ENCODE peak calls at places on chromosomes 4 and X, in nine cellular contexts. V is suprapubic skin, C is tibial artery, H is ovary, D is Peyer's patch, B is uterus, Q is sigmoid colon, U is lower lobe of right lung, N is endodermal cell. G is an unnamed sample.

GRCh38 chrX:94065091-94065490 is 391.1 kb downstream of the FAM133A start:
- DNase-seq in V (no peak), C (no peak), H (no peak), D (no peak), B (no peak), Q (no peak), U (no peak), N (no peak), G (no peak)

GRCh38 chrX:43813898-43814297 is 68.4 kb downstream of the MAOB start:
- DNase-seq in V (no peak), C (no peak), H (no peak), D (no peak), B (no peak), Q (no peak), U (no peak), N (peak; percentile 75), G (no peak)

GRCh38 chrX:12496343-12496742 is 294.9 kb upstream of the PRPS2 start:
- DNase-seq in V (no peak), C (no peak), H (no peak), D (no peak), B (no peak), Q (no peak), U (no peak), N (no peak), G (no peak)

GRCh38 chrX:35076061-35076460 is 133.5 kb downstream of the FAM47B start:
- DNase-seq in V (no peak), C (no peak), H (no peak), D (no peak), B (no peak), Q (no peak), U (no peak), N (peak; percentile 49), G (no peak)

GRCh38 chr4:107213410-107213809 is 177.3 kb upstream of the DKK2 start:
- DNase-seq in V (no peak), C (no peak), H (no peak), D (no peak), B (no peak), Q (no peak), U (no peak), N (no peak), G (no peak)

GRCh38 chrX:15475021-15475420 is 18.1 kb downstream of the PIR start:
- DNase-seq in V (no peak), C (no peak), H (no peak), D (no peak), B (no peak), Q (no peak), U (no peak), N (no peak), G (no peak)

GRCh38 chr4:40749717-40750460 is at the start of gene NSUN7:
- DNase-seq in V (no peak), C (no peak), H (peak; percentile 64), D (peak; percentile 79), B (peak; percentile 21), Q (peak; percentile 75), U (peak; percentile 89), N (peak; percentile 97), G (peak; percentile 91)

GRCh38 chr4:80365928-80366327 is 30.4 kb downstream of the CFAP299 start:
- DNase-seq in V (no peak), C (no peak), H (no peak), D (peak; percentile 83), B (no peak), Q (peak; percentile 76), U (peak; percentile 52), N (peak; percentile 84), G (peak; percentile 54)

GRCh38 chr4:142360657-142361056 is 485.4 kb downstream of the INPP4B start:
- DNase-seq in V (no peak), C (no peak), H (no peak), D (no peak), B (no peak), Q (no peak), U (no peak), N (no peak), G (no peak)

GRCh38 chr4:64533637-64534036 is 124.4 kb upstream of the TECRL start:
- DNase-seq in V (no peak), C (no peak), H (no peak), D (no peak), B (no peak), Q (no peak), U (no peak), N (no peak), G (no peak)

GRCh38 chrX:22389544-22390243 is 117.0 kb downstream of the CBLL2 start:
- DNase-seq in V (no peak), C (no peak), H (no peak), D (no peak), B (peak; percentile 34), Q (no peak), U (no peak), N (no peak), G (no peak)

GRCh38 chrX:40152706-40153334 is 55.1 kb upstream of the BCOR start:
- DNase-seq in V (no peak), C (no peak), H (no peak), D (peak; percentile 54), B (no peak), Q (peak; percentile 77), U (peak; percentile 71), N (peak; percentile 79), G (no peak)

GRCh38 chrX:20063716-20064351 is 52.9 kb downstream of the MAP7D2 start:
- DNase-seq in V (no peak), C (no peak), H (no peak), D (no peak), B (no peak), Q (no peak), U (no peak), N (peak; percentile 66), G (no peak)

GRCh38 chr4:70954032-70954431 is 39.4 kb upstream of the DCK start:
- DNase-seq in V (no peak), C (no peak), H (no peak), D (no peak), B (no peak), Q (no peak), U (no peak), N (no peak), G (no peak)

GRCh38 chrX:135707880-135708279 is 5.6 kb upstream of the CT45A1 start:
- DNase-seq in V (no peak), C (no peak), H (no peak), D (no peak), B (no peak), Q (no peak), U (no peak), N (peak; percentile 82), G (no peak)

GRCh38 chrX:30794497-30794896 is 94.6 kb downstream of the TAB3 start:
- DNase-seq in V (no peak), C (no peak), H (no peak), D (no peak), B (no peak), Q (no peak), U (no peak), N (peak; percentile 24), G (no peak)

GRCh38 chrX:19886375-19886774 is 1.0 kb downstream of the SH3KBP1 start:
- DNase-seq in V (no peak), C (no peak), H (no peak), D (no peak), B (no peak), Q (no peak), U (no peak), N (peak; percentile 47), G (no peak)

GRCh38 chr4:157992038-157992706 is 180.7 kb downstream of the GASK1B start:
- DNase-seq in V (no peak), C (no peak), H (no peak), D (no peak), B (peak; percentile 75), Q (no peak), U (no peak), N (no peak), G (no peak)

GRCh38 chr4:71259911-71260331 is 78.9 kb upstream of the SLC4A4 start:
- DNase-seq in V (no peak), C (peak; percentile 28), H (no peak), D (no peak), B (no peak), Q (no peak), U (no peak), N (no peak), G (no peak)

GRCh38 chr4:82705881-82706280 is 92.7 kb downstream of the SCD5 start:
- DNase-seq in V (no peak), C (no peak), H (no peak), D (no peak), B (no peak), Q (no peak), U (no peak), N (no peak), G (no peak)

GRCh38 chr4:147334478-147334877 is 146.4 kb upstream of the EDNRA start:
- DNase-seq in V (no peak), C (no peak), H (no peak), D (no peak), B (no peak), Q (no peak), U (no peak), N (no peak), G (no peak)

GRCh38 chr4:81844717-81845116 is 373.0 kb upstream of the RASGEF1B start:
- DNase-seq in V (no peak), C (peak; percentile 84), H (peak; percentile 15), D (peak; percentile 95), B (peak; percentile 72), Q (peak; percentile 79), U (peak; percentile 61), N (peak; percentile 92), G (no peak)

GRCh38 chr4:74042681-74043080 is 4.2 kb upstream of the CXCL3 start:
- DNase-seq in V (no peak), C (no peak), H (no peak), D (peak; percentile 58), B (no peak), Q (no peak), U (no peak), N (peak; percentile 61), G (no peak)
- TF ChIP-seq CTCF in V (no peak), C (no peak), H (no peak), D (no peak), B (no peak), Q (no peak), U (no peak), N (peak; percentile 64), G (no peak)

GRCh38 chrX:65596270-65596669 is 61.7 kb upstream of the LAS1L start:
- DNase-seq in V (no peak), C (peak; percentile 28), H (peak; percentile 26), D (peak; percentile 77), B (peak; percentile 40), Q (no peak), U (no peak), N (no peak), G (no peak)
- H3K4me1 ChIP-seq in V (peaks cover 23% of the 10 kb centered on the region), C (peaks cover 20% of the 10 kb centered on the region), H (no peaks in the 10 kb centered on the region), D (peaks cover 12% of the 10 kb centered on the region), B (peaks cover 4% of the 10 kb centered on the region), Q (no peaks in the 10 kb centered on the region), U (peaks cover 38% of the 10 kb centered on the region), N (no peaks in the 10 kb centered on the region), G (peaks cover 49% of the 10 kb centered on the region)

DNA sequence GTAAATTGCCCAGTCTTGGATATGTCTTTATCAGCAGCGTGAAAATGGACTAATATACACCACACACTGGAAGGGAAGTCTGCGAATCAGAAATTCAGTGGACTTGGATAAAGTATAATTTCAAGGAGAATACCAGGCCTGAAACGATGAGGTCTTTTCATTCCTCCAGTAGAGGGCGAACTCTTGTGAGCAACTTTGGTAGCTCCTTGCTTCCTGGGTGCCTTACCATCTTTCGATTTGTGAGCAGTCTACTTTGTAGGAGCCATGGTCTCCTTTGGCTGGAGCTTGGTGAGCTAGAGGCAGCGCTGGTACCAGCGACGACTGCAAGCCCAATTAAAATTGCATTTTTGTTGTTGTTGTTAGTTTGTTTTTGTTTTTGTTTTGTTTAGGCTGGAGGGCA is 791.9 kb downstream of the FAT4 start:
- DNase-seq in V (no peak), C (no peak), H (no peak), D (no peak), B (no peak), Q (no peak), U (no peak), N (peak; percentile 61), G (no peak)
- TF ChIP-seq CTCF in V (no peak), C (no peak), H (no peak), D (no peak), B (no peak), Q (no peak), U (no peak), N (peak; percentile 70), G (no peak)

GRCh38 chr4:7810792-7811535 is 128.7 kb downstream of the AFAP1 start:
- DNase-seq in V (no peak), C (no peak), H (no peak), D (no peak), B (no peak), Q (peak; percentile 69), U (no peak), N (no peak), G (no peak)
- H3K4me1 ChIP-seq in V (peaks cover 16% of the 10 kb centered on the region), C (peaks cover 18% of the 10 kb centered on the region), H (peaks cover 14% of the 10 kb centered on the region), D (no peaks in the 10 kb centered on the region), B (peaks cover 15% of the 10 kb centered on the region), Q (no peaks in the 10 kb centered on the region), U (peaks cover 42% of the 10 kb centered on the region), N (peaks cover 6% of the 10 kb centered on the region), G (peaks cover 17% of the 10 kb centered on the region)